ENCODE peak calls at places on chromosomes 5 and 9, in ten cellular contexts. Y is NCI-H1092 treated with DMSO at 0.1 percent for 48 hours; X is IMR-90; Q is activated T-cell treated with anti-CD3 and anti-CD28 coated beads, Interleukin-2, amount 50 U/mL, for 72 hours; L is heart right ventricle; P is islet precursor cell; S is upper lobe of right lung; V is occipital lobe; A is Right ventricle myocardium superior; E is Caki2. G is an unnamed sample.
A peak's percentile ranks its signal among the peaks of the same experiment; 100 is the strongest.

GRCh38 chr5:172029876-172030275 is 23.4 kb upstream of the FBXW11 start:
- DNase-seq in Y (no peak), X (no peak), Q (no peak), L (no peak), P (no peak), S (no peak), V (no peak), A (no peak), E (no peak), G (no peak)

GRCh38 chr9:120344230-120344629 is 235.7 kb downstream of the CDK5RAP2 start:
- DNase-seq in Y (no peak), X (peak; percentile 80), Q (no peak), L (no peak), P (peak; percentile 64), S (no peak), V (no peak), A (no peak), E (peak; percentile 63), G (no peak)

GRCh38 chr5:73352789-73353188 is 95.8 kb downstream of the FOXD1 start:
- DNase-seq in Y (no peak), X (no peak), Q (no peak), L (no peak), P (no peak), S (no peak), V (no peak), A (no peak), E (no peak), G (no peak)

GRCh38 chr9:97567182-97567893 is 65.8 kb downstream of the TSTD2 start:
- DNase-seq in Y (no peak), X (no peak), Q (no peak), L (no peak), P (peak; percentile 32), S (peak; percentile 41), V (no peak), A (no peak), E (no peak), G (no peak)

GRCh38 chr9:80501635-80502034 is 929.9 kb downstream of the TLE4 start:
- DNase-seq in Y (no peak), X (peak; percentile 67), Q (no peak), L (no peak), P (no peak), S (no peak), V (no peak), A (no peak), E (no peak), G (no peak)

GRCh38 chr9:69028754-69029153 is 6.8 kb upstream of the FXN start:
- DNase-seq in Y (no peak), X (no peak), Q (no peak), L (no peak), P (peak; percentile 11), S (no peak), V (no peak), A (no peak), E (no peak), G (no peak)

GRCh38 chr5:72555871-72556270 is 48.7 kb upstream of the ZNF366 start:
- DNase-seq in Y (peak; percentile 54), X (no peak), Q (no peak), L (no peak), P (no peak), S (no peak), V (no peak), A (no peak), E (no peak), G (no peak)

GRCh38 chr5:1167361-1167727 is 34.1 kb upstream of the SLC6A19 start:
- DNase-seq in Y (no peak), X (no peak), Q (no peak), L (no peak), P (no peak), S (no peak), V (no peak), A (peak; percentile 7), E (peak; percentile 20), G (peak; percentile 6)

GRCh38 chr9:129077236-129077635 is 3.7 kb upstream of the DOLPP1 start:
- DNase-seq in Y (no peak), X (no peak), Q (no peak), L (no peak), P (no peak), S (no peak), V (no peak), A (no peak), E (no peak), G (no peak)

GRCh38 chr5:172129174-172129764 is 58.8 kb downstream of the STK10 start:
- DNase-seq in Y (no peak), X (no peak), Q (no peak), L (no peak), P (no peak), S (no peak), V (no peak), A (no peak), E (no peak), G (peak; percentile 83)

GRCh38 chr5:71932649-71933338 is 174.5 kb upstream of the MAP1B start:
- DNase-seq in Y (peak; percentile 28), X (peak; percentile 67), Q (no peak), L (peak; percentile 44), P (peak; percentile 66), S (no peak), V (peak; percentile 13), A (peak; percentile 62), E (peak; percentile 100), G (no peak)

GRCh38 chr5:141747646-141748229 is 65.7 kb upstream of the ARAP3 start:
- DNase-seq in Y (peak; percentile 70), X (no peak), Q (no peak), L (no peak), P (no peak), S (no peak), V (no peak), A (no peak), E (no peak), G (no peak)

GRCh38 chr5:15069407-15069905 is 197.9 kb upstream of the ANKH start:
- DNase-seq in Y (no peak), X (no peak), Q (no peak), L (no peak), P (no peak), S (no peak), V (no peak), A (no peak), E (no peak), G (no peak)

GRCh38 chr5:163534476-163535172 is 29.2 kb downstream of the MAT2B start:
- DNase-seq in Y (no peak), X (no peak), Q (no peak), L (no peak), P (no peak), S (no peak), V (no peak), A (no peak), E (no peak), G (no peak)

GRCh38 chr9:93114169-93114983 is 18.4 kb downstream of the CARD19 start:
- DNase-seq in Y (no peak), X (no peak), Q (no peak), L (no peak), P (peak; percentile 51), S (peak; percentile 67), V (no peak), A (peak; percentile 44), E (no peak), G (peak; percentile 85)

GRCh38 chr9:37650873-37651768 is at the start of gene FRMPD1:
- DNase-seq in Y (peak; percentile 83), X (peak; percentile 14), Q (peak; percentile 68), L (peak; percentile 66), P (peak; percentile 83), S (peak; percentile 82), V (no peak), A (peak; percentile 75), E (peak; percentile 25), G (peak; percentile 46)

GRCh38 chr5:169901896-169902295 is 78.4 kb downstream of the INSYN2B start:
- DNase-seq in Y (no peak), X (no peak), Q (no peak), L (no peak), P (no peak), S (no peak), V (no peak), A (no peak), E (no peak), G (no peak)

GRCh38 chr5:88829053-88829452 is 53.9 kb downstream of the MEF2C start:
- DNase-seq in Y (no peak), X (no peak), Q (no peak), L (no peak), P (no peak), S (no peak), V (no peak), A (no peak), E (no peak), G (no peak)